ENCODE peak calls at places on chromosomes 16 and 17, in ten cellular contexts. F, W, R, H, N, X, Q, P, O and A are unnamed samples.

GRCh38 chr17:48546924-48547838 is 2.3 kb upstream of the HOXB2 start:
- DNase-seq in F (no peak), R (no peak), W (no peak), P (no peak), N (peak; percentile 90), Q (peak; percentile 36), X (no peak), O (no peak), H (no peak), A (no peak)

GRCh38 chr16:66623755-66624154 is 19.3 kb downstream of the CMTM3 start:
- DNase-seq in Q (no peak), N (no peak), F (no peak), R (no peak), X (no peak), H (no peak), W (no peak), P (no peak), O (no peak), A (no peak)

GRCh38 chr16:67000384-67001158 is 12.2 kb downstream of the CES4A start:
- DNase-seq in R (peak; percentile 80), Q (no peak), F (peak; percentile 70), N (peak; percentile 86), H (peak; percentile 80), O (peak; percentile 59), P (no peak), W (peak; percentile 76), X (peak; percentile 30), A (peak; percentile 54)

GRCh38 chr16:20763461-20764232 is at the start of gene ACSM3:
- DNase-seq in H (peak; percentile 85), W (no peak), F (no peak), Q (peak; percentile 79), X (peak; percentile 60), P (peak; percentile 53), R (peak; percentile 52), O (peak; percentile 75), N (peak; percentile 85), A (no peak)

GRCh38 chr16:7246578-7246977 is 86.1 kb upstream of the RBFOX1 start:
- DNase-seq in F (no peak), P (no peak), R (peak; percentile 73), X (no peak), N (no peak), W (no peak), O (no peak), Q (no peak), H (peak; percentile 36), A (peak; percentile 27)

GRCh38 chr17:72420775-72421127 is 299.9 kb downstream of the SOX9 start:
- DNase-seq in W (no peak), P (no peak), Q (no peak), O (no peak), F (no peak), N (no peak), X (no peak), R (no peak), H (no peak), A (no peak)

GRCh38 chr17:31596382-31597323 is 205.2 kb downstream of the RAB11FIP4 start:
- DNase-seq in H (peak; percentile 85), X (peak; percentile 88), R (peak; percentile 11), W (peak; percentile 41), F (peak; percentile 85), N (peak; percentile 91), P (peak; percentile 95), O (peak; percentile 81), Q (peak; percentile 99), A (no peak)

GRCh38 chr17:63704259-63704576 is 4.3 kb upstream of the LIMD2 start:
- DNase-seq in Q (no peak), R (no peak), F (no peak), H (no peak), P (no peak), W (no peak), X (no peak), N (no peak), O (no peak), A (no peak)

GRCh38 chr17:3803308-3803640 is 2.3 kb upstream of the ITGAE start:
- DNase-seq in Q (no peak), R (no peak), W (no peak), N (no peak), H (no peak), X (no peak), P (no peak), O (no peak), F (no peak), A (no peak)

GRCh38 chr17:3800362-3801042 is 486 bp downstream of the ITGAE start:
- DNase-seq in F (no peak), W (no peak), P (no peak), N (no peak), X (no peak), Q (no peak), O (no peak), R (no peak), H (no peak), A (no peak)

GRCh38 chr17:3801043-3801746 is at the start of gene ITGAE:
- DNase-seq in P (no peak), H (no peak), F (no peak), R (no peak), X (no peak), N (no peak), Q (no peak), W (no peak), O (no peak), A (no peak)

GRCh38 chr17:3802461-3803307 is 1.7 kb upstream of the ITGAE start:
- DNase-seq in Q (peak; percentile 85), O (no peak), H (no peak), X (no peak), F (no peak), W (no peak), R (no peak), P (peak; percentile 75), N (peak; percentile 88), A (no peak)

GRCh38 chr17:3801792-3802191 is 804 bp upstream of the ITGAE start:
- DNase-seq in X (no peak), F (no peak), H (no peak), W (no peak), N (no peak), Q (no peak), R (no peak), P (no peak), O (no peak), A (no peak)
- TF ChIP-seq CTCF in X (no peak), F (no peak), H (no peak), W (no peak), N (no peak), Q (no peak), R (no peak), P (no peak), O (no peak), A (no peak)

GRCh38 chr16:720990-721764 is at the start of gene ANTKMT:
- DNase-seq in Q (peak; percentile 62), F (peak; percentile 93), W (peak; percentile 76), H (peak; percentile 94), P (peak; percentile 28), O (peak; percentile 94), N (peak; percentile 86), X (peak; percentile 95), R (peak; percentile 98), A (peak; percentile 80)

GRCh38 chr16:718389-718788 is 2.6 kb upstream of the ANTKMT start:
- DNase-seq in N (no peak), P (no peak), R (no peak), X (no peak), O (no peak), H (no peak), Q (no peak), F (no peak), W (no peak), A (no peak)

GRCh38 chr16:718922-719321 is 2.0 kb upstream of the ANTKMT start:
- DNase-seq in N (no peak), W (no peak), Q (no peak), R (no peak), H (no peak), P (no peak), F (no peak), O (no peak), X (no peak), A (no peak)

GRCh38 chr16:720507-720989 is 398 bp upstream of the ANTKMT start:
- DNase-seq in W (peak; percentile 80), N (peak; percentile 83), P (peak; percentile 43), X (peak; percentile 55), Q (peak; percentile 63), H (peak; percentile 73), F (peak; percentile 89), O (peak; percentile 76), R (peak; percentile 81), A (no peak)

DNA sequence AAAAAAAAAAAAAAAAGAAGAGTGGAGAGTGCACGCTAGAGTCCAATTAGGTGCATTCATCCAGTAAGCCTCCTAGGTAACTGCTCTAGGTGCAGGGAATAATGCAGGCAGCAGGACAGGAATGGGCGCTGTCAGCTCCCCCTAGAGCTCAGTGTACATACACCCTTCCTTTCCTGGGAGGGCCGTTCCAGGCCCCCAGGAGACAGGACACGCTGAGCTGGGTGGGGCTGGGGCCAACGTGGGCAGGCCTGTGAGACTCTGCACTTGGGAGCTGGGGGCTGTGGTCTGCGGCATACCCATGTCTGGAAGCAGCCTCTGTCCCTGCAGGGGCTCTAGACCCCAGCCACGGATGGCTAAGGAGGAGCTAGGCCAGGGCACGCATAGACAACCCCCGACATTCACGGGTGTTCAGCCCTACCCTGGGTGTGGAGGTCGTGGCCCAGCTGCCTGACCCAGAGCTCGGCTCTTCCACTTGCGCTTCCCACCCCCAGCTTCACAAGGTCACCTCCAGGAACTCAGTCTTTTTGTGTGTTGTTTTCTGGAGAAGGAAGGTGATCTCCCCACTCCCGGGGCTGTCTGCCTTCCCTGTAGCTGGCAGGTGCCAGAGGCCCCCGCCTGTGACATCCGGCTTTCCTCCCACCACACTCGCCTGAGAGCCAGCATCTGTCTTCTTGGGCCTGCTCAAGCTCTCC is 985 bp upstream of the ANTKMT start:
- DNase-seq in N (no peak), F (peak; percentile 60), Q (no peak), R (no peak), P (no peak), X (peak; percentile 43), W (no peak), O (no peak), H (no peak), A (no peak)
- TF ChIP-seq CTCF in N (no peak), F (peak; percentile 45), Q (peak; percentile 29), R (peak; percentile 19), P (peak; percentile 56), X (no peak), W (no peak), O (peak; percentile 30), H (peak; percentile 38), A (no peak)

GRCh38 chr16:55116165-55116894 is 185.7 kb downstream of the IRX5 start:
- DNase-seq in F (no peak), R (no peak), Q (no peak), W (no peak), P (peak; percentile 15), X (no peak), O (no peak), N (no peak), H (no peak), A (no peak)

GRCh38 chr16:55118701-55119260 is 188.1 kb downstream of the IRX5 start:
- DNase-seq in Q (no peak), X (no peak), P (no peak), H (no peak), R (no peak), O (no peak), N (no peak), W (no peak), F (no peak), A (no peak)

GRCh38 chr16:55123652-55124051 is 193.0 kb downstream of the IRX5 start:
- DNase-seq in H (no peak), X (no peak), F (no peak), N (no peak), P (no peak), O (no peak), W (no peak), R (no peak), Q (no peak), A (no peak)

GRCh38 chr16:55115506-55115905 is 184.8 kb downstream of the IRX5 start:
- DNase-seq in Q (no peak), X (no peak), P (no peak), R (no peak), W (no peak), N (no peak), F (no peak), H (no peak), O (no peak), A (no peak)

GRCh38 chr16:55120408-55120807 is 189.7 kb downstream of the IRX5 start:
- DNase-seq in W (no peak), H (peak; percentile 47), X (no peak), F (no peak), Q (no peak), R (peak; percentile 33), O (no peak), N (no peak), P (no peak), A (no peak)
- TF ChIP-seq CTCF in W (no peak), H (peak; percentile 40), X (peak; percentile 50), F (peak; percentile 39), Q (no peak), R (peak; percentile 39), O (no peak), N (no peak), P (no peak), A (no peak)

DNA sequence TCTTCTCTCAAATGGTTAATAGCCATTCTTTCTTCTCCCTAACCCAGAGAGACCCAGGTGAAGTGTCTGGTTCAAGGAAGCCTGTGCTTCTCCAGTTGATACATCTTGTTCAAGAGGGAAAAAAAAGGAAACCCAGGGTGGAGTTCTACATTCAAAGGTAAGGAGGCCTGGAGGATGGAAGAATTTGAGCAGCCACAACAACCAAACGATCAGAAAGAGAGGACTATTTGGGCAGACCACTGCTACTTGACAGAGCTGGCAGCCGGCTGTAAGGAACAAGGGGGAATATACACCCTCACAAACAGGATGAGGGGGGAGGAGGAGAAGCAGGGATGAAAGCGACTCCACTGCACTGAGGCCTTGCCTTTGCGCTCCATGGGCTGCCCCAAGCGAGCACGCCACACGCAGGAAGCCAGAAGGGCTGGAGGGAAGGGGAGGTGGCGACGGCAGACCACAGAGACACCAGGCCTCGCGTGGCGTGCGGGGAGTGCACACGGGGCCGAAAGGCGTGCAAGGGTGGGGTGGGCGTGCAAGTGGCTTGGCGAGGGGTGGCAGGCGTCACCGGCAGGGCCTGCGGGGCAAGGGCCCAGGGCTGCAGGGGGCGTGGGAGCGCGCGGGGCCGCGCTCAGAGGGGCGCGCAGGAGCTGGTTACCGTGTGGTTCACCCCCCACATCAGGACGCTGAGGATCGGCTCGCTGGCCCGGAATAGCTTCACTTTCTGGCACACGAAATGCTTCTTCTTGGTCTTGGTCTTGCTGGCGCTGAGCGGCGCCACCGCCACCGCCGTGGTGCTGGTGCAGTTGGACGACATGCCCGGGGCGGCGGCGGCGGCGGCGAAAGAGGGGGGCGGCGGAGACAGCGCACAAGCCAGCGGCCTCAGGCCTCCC is 499 bp downstream of the PIP4K2B start:
- DNase-seq in Q (peak; percentile 47), F (no peak), H (peak; percentile 53), R (peak; percentile 57), O (peak; percentile 78), W (peak; percentile 51), P (peak; percentile 33), N (peak; percentile 77), X (peak; percentile 11), A (no peak)
- TF ChIP-seq CTCF in Q (no peak), F (peak; percentile 4), H (no peak), R (peak; percentile 2), O (no peak), W (no peak), P (no peak), N (no peak), X (no peak), A (no peak)